ENCODE peak calls at places on chromosomes 5 and 9, in nine cellular contexts. W, D, K, G, A, Y, B, Z and O are unnamed samples.
A peak's percentile ranks its signal among the peaks of the same experiment; 100 is the strongest.

GRCh38 chr9:93217706-93218105 is 33.8 kb downstream of the WNK2 start:
- DNase-seq in W (no peak), D (no peak), K (no peak), G (no peak), A (no peak), Y (no peak), B (no peak), Z (no peak), O (no peak)

GRCh38 chr5:135027699-135028615 is 6.1 kb downstream of the PITX1 start:
- DNase-seq in W (no peak), D (no peak), K (no peak), G (no peak), A (no peak), Y (no peak), B (no peak), Z (no peak), O (no peak)

GRCh38 chr5:141605523-141606277 is 13.1 kb downstream of the DIAPH1 start:
- DNase-seq in W (peak; percentile 36), D (no peak), K (no peak), G (peak; percentile 55), A (no peak), Y (peak; percentile 47), B (no peak), Z (no peak), O (no peak)

GRCh38 chr9:117725426-117725887 is 21.3 kb downstream of the TLR4 start:
- DNase-seq in W (no peak), D (no peak), K (no peak), G (no peak), A (no peak), Y (no peak), B (no peak), Z (no peak), O (no peak)

GRCh38 chr5:40570408-40571129 is 109.1 kb upstream of the PTGER4 start:
- DNase-seq in W (no peak), D (no peak), K (no peak), G (no peak), A (peak; percentile 17), Y (no peak), B (no peak), Z (no peak), O (no peak)

GRCh38 chr9:37290881-37291485 is 131.5 kb upstream of the GRHPR start:
- DNase-seq in W (no peak), D (no peak), K (no peak), G (no peak), A (peak; percentile 64), Y (peak; percentile 48), B (no peak), Z (no peak), O (peak; percentile 62)

GRCh38 chr5:32029291-32029690 is 144.8 kb downstream of the GOLPH3 start:
- DNase-seq in W (no peak), D (no peak), K (no peak), G (no peak), A (no peak), Y (no peak), B (no peak), Z (no peak), O (no peak)

GRCh38 chr5:6752236-6752635 is 39.0 kb downstream of the TENT4A start:
- DNase-seq in W (no peak), D (no peak), K (no peak), G (no peak), A (no peak), Y (no peak), B (no peak), Z (no peak), O (no peak)

GRCh38 chr5:33997331-33997983 is 10.4 kb downstream of the AMACR start:
- DNase-seq in W (peak; percentile 38), D (peak; percentile 85), K (peak; percentile 38), G (no peak), A (peak; percentile 82), Y (peak; percentile 59), B (peak; percentile 74), Z (peak; percentile 68), O (peak; percentile 76)

GRCh38 chr5:79091064-79091463 is 20.5 kb upstream of the BHMT start:
- DNase-seq in W (no peak), D (no peak), K (no peak), G (no peak), A (no peak), Y (no peak), B (no peak), Z (no peak), O (no peak)

GRCh38 chr5:125326114-125326513 is 579.7 kb upstream of the ZNF608 start:
- DNase-seq in W (no peak), D (peak; percentile 89), K (peak; percentile 57), G (no peak), A (peak; percentile 43), Y (peak; percentile 28), B (peak; percentile 46), Z (peak; percentile 70), O (peak; percentile 42)

GRCh38 chr9:37961346-37961745 is 57.4 kb upstream of the SLC25A51 start:
- DNase-seq in W (no peak), D (no peak), K (no peak), G (no peak), A (no peak), Y (no peak), B (no peak), Z (no peak), O (no peak)

GRCh38 chr9:13648676-13649075 is 369.2 kb upstream of the MPDZ start:
- DNase-seq in W (no peak), D (peak; percentile 17), K (no peak), G (no peak), A (no peak), Y (no peak), B (no peak), Z (no peak), O (no peak)

GRCh38 chr5:135167634-135168033 is 133.6 kb upstream of the PITX1 start:
- DNase-seq in W (no peak), D (no peak), K (no peak), G (no peak), A (no peak), Y (no peak), B (no peak), Z (no peak), O (no peak)

GRCh38 chr5:129905467-129906176 is 1.4 kb downstream of the CHSY3 start:
- DNase-seq in W (peak; percentile 19), D (no peak), K (peak; percentile 56), G (no peak), A (no peak), Y (peak; percentile 11), B (no peak), Z (peak; percentile 54), O (no peak)

GRCh38 chr9:116267021-116267420 is 113.4 kb downstream of the PAPPA start:
- DNase-seq in W (no peak), D (no peak), K (no peak), G (no peak), A (no peak), Y (no peak), B (no peak), Z (no peak), O (no peak)

GRCh38 chr5:156169495-156169894 is 157.5 kb upstream of the SGCD start:
- DNase-seq in W (no peak), D (no peak), K (no peak), G (no peak), A (no peak), Y (no peak), B (no peak), Z (no peak), O (no peak)

GRCh38 chr5:20241351-20241750 is 253.4 kb upstream of the CDH18 start:
- DNase-seq in W (no peak), D (no peak), K (no peak), G (no peak), A (no peak), Y (no peak), B (no peak), Z (no peak), O (no peak)

GRCh38 chr9:131677445-131678180 is 62.3 kb downstream of the RAPGEF1 start:
- DNase-seq in W (no peak), D (no peak), K (peak; percentile 48), G (no peak), A (peak; percentile 38), Y (peak; percentile 79), B (no peak), Z (no peak), O (no peak)

GRCh38 chr5:157607371-157608161 is 32.0 kb upstream of the ADAM19 start:
- DNase-seq in W (no peak), D (no peak), K (no peak), G (peak; percentile 22), A (peak; percentile 48), Y (peak; percentile 18), B (no peak), Z (no peak), O (no peak)

GRCh38 chr5:24633705-24634325 is 11.0 kb downstream of the CDH10 start:
- DNase-seq in W (peak; percentile 21), D (peak; percentile 48), K (peak; percentile 33), G (no peak), A (peak; percentile 13), Y (no peak), B (no peak), Z (no peak), O (peak; percentile 31)

GRCh38 chr5:39714036-39714698 is 289.4 kb upstream of the DAB2 start:
- DNase-seq in W (peak; percentile 45), D (peak; percentile 16), K (no peak), G (no peak), A (no peak), Y (peak; percentile 19), B (no peak), Z (no peak), O (peak; percentile 66)

GRCh38 chr5:40486437-40487270 is 193.1 kb upstream of the PTGER4 start:
- DNase-seq in W (no peak), D (no peak), K (no peak), G (no peak), A (no peak), Y (no peak), B (no peak), Z (no peak), O (no peak)

GRCh38 chr9:73118297-73118696 is 33.4 kb upstream of the ANXA1 start:
- DNase-seq in W (no peak), D (no peak), K (no peak), G (no peak), A (no peak), Y (no peak), B (no peak), Z (no peak), O (no peak)

GRCh38 chr5:179158556-179158955 is 98.4 kb downstream of the ZNF354C start:
- DNase-seq in W (no peak), D (no peak), K (no peak), G (no peak), A (no peak), Y (no peak), B (no peak), Z (peak; percentile 32), O (no peak)

GRCh38 chr9:114302727-114303126 is 20.2 kb upstream of the ORM1 start:
- DNase-seq in W (no peak), D (no peak), K (no peak), G (no peak), A (no peak), Y (no peak), B (no peak), Z (no peak), O (no peak)

GRCh38 chr9:124220551-124221451 is 36.9 kb upstream of the NEK6 start:
- DNase-seq in W (no peak), D (peak; percentile 5), K (no peak), G (no peak), A (no peak), Y (peak; percentile 49), B (no peak), Z (peak; percentile 61), O (no peak)

GRCh38 chr9:34163439-34163838 is 15.4 kb upstream of the UBAP1 start:
- DNase-seq in W (no peak), D (no peak), K (no peak), G (no peak), A (no peak), Y (no peak), B (no peak), Z (peak; percentile 31), O (no peak)

GRCh38 chr5:127758884-127759283 is 55.7 kb downstream of the CCDC192 start:
- DNase-seq in W (no peak), D (no peak), K (no peak), G (no peak), A (no peak), Y (no peak), B (no peak), Z (no peak), O (no peak)

GRCh38 chr5:132006331-132007120 is 4.9 kb downstream of the ACSL6 start:
- DNase-seq in W (no peak), D (no peak), K (no peak), G (no peak), A (no peak), Y (no peak), B (peak; percentile 43), Z (no peak), O (no peak)

GRCh38 chr5:139975306-139975705 is 67.8 kb downstream of the NRG2 start:
- DNase-seq in W (no peak), D (no peak), K (no peak), G (no peak), A (no peak), Y (no peak), B (no peak), Z (no peak), O (no peak)